ENCODE peak calls at places on chromosomes 3 and 15, in ten cellular contexts. M, P, G, V, X, F, J, L, Y and D are unnamed samples.

GRCh38 chr15:72591361-72591760 is 63.1 kb upstream of the GOLGA6B start:
- DNase-seq in M (no peak), P (no peak), G (peak), V (no peak), X (no peak), F (no peak), J (no peak), L (no peak), Y (peak), D (no peak)

GRCh38 chr3:25427155-25428002 is 684 bp upstream of the RARB start:
- DNase-seq in M (no peak), P (no peak), G (peak), V (no peak), X (no peak), F (no peak), J (no peak), L (no peak), Y (peak), D (no peak)

GRCh38 chr3:103629391-103629790 is 1194.6 kb downstream of the ZPLD1 start:
- DNase-seq in M (no peak), P (no peak), G (no peak), V (no peak), X (no peak), F (no peak), J (no peak), L (no peak), Y (no peak), D (no peak)

GRCh38 chr3:23553353-23553752 is 252.4 kb upstream of the UBE2E1 start:
- DNase-seq in M (no peak), P (no peak), G (no peak), V (no peak), X (no peak), F (no peak), J (no peak), L (no peak), Y (no peak), D (no peak)

GRCh38 chr15:68821898-68822380 is 1.2 kb upstream of the ANP32A start:
- DNase-seq in M (no peak), P (no peak), G (peak), V (no peak), X (peak), F (no peak), J (peak), L (peak), Y (peak), D (no peak)

GRCh38 chr15:83516935-83517334 is 69.8 kb downstream of the SH3GL3 start:
- DNase-seq in M (no peak), P (no peak), G (no peak), V (no peak), X (no peak), F (no peak), J (no peak), L (peak), Y (peak), D (no peak)

GRCh38 chr3:52455283-52456168 is at the start of gene NISCH:
- DNase-seq in M (peak), P (peak), G (peak), V (peak), X (peak), F (peak), J (peak), L (peak), Y (peak), D (peak)

GRCh38 chr3:33557829-33558228 is 117.6 kb upstream of the UBP1 start:
- DNase-seq in M (no peak), P (no peak), G (no peak), V (no peak), X (no peak), F (no peak), J (no peak), L (no peak), Y (no peak), D (no peak)

GRCh38 chr15:56772868-56773639 is 39.7 kb upstream of the ZNF280D start:
- DNase-seq in M (no peak), P (no peak), G (no peak), V (no peak), X (no peak), F (no peak), J (no peak), L (no peak), Y (peak), D (no peak)

GRCh38 chr3:61422945-61423740 is 138.2 kb upstream of the PTPRG start:
- DNase-seq in M (no peak), P (no peak), G (no peak), V (no peak), X (no peak), F (no peak), J (no peak), L (no peak), Y (no peak), D (no peak)

GRCh38 chr15:63466378-63467192 is 37.8 kb upstream of the USP3 start:
- DNase-seq in M (no peak), P (peak), G (peak), V (no peak), X (peak), F (peak), J (peak), L (peak), Y (peak), D (no peak)

GRCh38 chr3:32401541-32402052 is 9.9 kb downstream of the CMTM7 start:
- DNase-seq in M (peak), P (peak), G (peak), V (peak), X (peak), F (peak), J (peak), L (peak), Y (peak), D (peak)

GRCh38 chr3:149390772-149391212 is 13.3 kb upstream of the TM4SF1 start:
- DNase-seq in M (no peak), P (no peak), G (no peak), V (no peak), X (no peak), F (no peak), J (no peak), L (peak), Y (no peak), D (no peak)

GRCh38 chr3:174253221-174253620 is 605.9 kb upstream of the NAALADL2 start:
- DNase-seq in M (no peak), P (no peak), G (peak), V (no peak), X (no peak), F (no peak), J (no peak), L (no peak), Y (no peak), D (no peak)

GRCh38 chr15:82850731-82851130 is 41.3 kb downstream of the WHAMM start:
- DNase-seq in M (no peak), P (peak), G (no peak), V (no peak), X (no peak), F (no peak), J (no peak), L (no peak), Y (no peak), D (no peak)

GRCh38 chr3:61944736-61945135 is 383.4 kb downstream of the PTPRG start:
- DNase-seq in M (no peak), P (no peak), G (no peak), V (no peak), X (no peak), F (no peak), J (no peak), L (no peak), Y (no peak), D (no peak)

GRCh38 chr3:134029256-134029733 is 430 bp downstream of the SLCO2A1 start:
- DNase-seq in M (no peak), P (no peak), G (peak), V (no peak), X (no peak), F (no peak), J (no peak), L (no peak), Y (peak), D (no peak)

GRCh38 chr3:78867409-78868372 is 900.1 kb downstream of the ROBO1 start:
- DNase-seq in M (no peak), P (no peak), G (no peak), V (no peak), X (no peak), F (no peak), J (no peak), L (no peak), Y (peak), D (no peak)

GRCh38 chr15:95733931-95734330 is 596.6 kb upstream of the NR2F2 start:
- DNase-seq in M (no peak), P (no peak), G (no peak), V (no peak), X (peak), F (no peak), J (no peak), L (peak), Y (no peak), D (no peak)

GRCh38 chr15:60799885-60800728 is 321.2 kb upstream of the ICE2 start:
- DNase-seq in M (no peak), P (no peak), G (no peak), V (no peak), X (no peak), F (no peak), J (no peak), L (no peak), Y (peak), D (no peak)

GRCh38 chr3:119550090-119550910 is 9.1 kb downstream of the CD80 start:
- DNase-seq in M (no peak), P (no peak), G (no peak), V (no peak), X (no peak), F (no peak), J (no peak), L (no peak), Y (no peak), D (no peak)

GRCh38 chr3:2268779-2269178 is 170.1 kb downstream of the CNTN4 start:
- DNase-seq in M (no peak), P (no peak), G (no peak), V (no peak), X (no peak), F (no peak), J (no peak), L (no peak), Y (no peak), D (no peak)

GRCh38 chr15:80596521-80596976 is 98.6 kb upstream of the ABHD17C start:
- DNase-seq in M (no peak), P (no peak), G (no peak), V (no peak), X (no peak), F (no peak), J (no peak), L (peak), Y (no peak), D (no peak)

GRCh38 chr15:32053717-32054116 is 23.4 kb downstream of the CHRNA7 start:
- DNase-seq in M (no peak), P (no peak), G (no peak), V (no peak), X (no peak), F (no peak), J (no peak), L (no peak), Y (no peak), D (no peak)

GRCh38 chr15:56001476-56002078 is 8.2 kb upstream of the NEDD4 start:
- DNase-seq in M (no peak), P (no peak), G (peak), V (no peak), X (no peak), F (no peak), J (no peak), L (peak), Y (no peak), D (no peak)

GRCh38 chr3:147651107-147651506 is 241.9 kb downstream of the ZIC1 start:
- DNase-seq in M (no peak), P (no peak), G (no peak), V (peak), X (no peak), F (no peak), J (no peak), L (peak), Y (no peak), D (no peak)

GRCh38 chr15:39313881-39314280 is 267.0 kb upstream of the THBS1 start:
- DNase-seq in M (no peak), P (no peak), G (no peak), V (no peak), X (no peak), F (no peak), J (no peak), L (no peak), Y (no peak), D (no peak)

GRCh38 chr3:185406127-185406620 is 43.2 kb downstream of the MAP3K13 start:
- DNase-seq in M (no peak), P (no peak), G (no peak), V (no peak), X (no peak), F (no peak), J (no peak), L (no peak), Y (no peak), D (no peak)

GRCh38 chr3:52838561-52839267 is 3.9 kb upstream of the MUSTN1 start:
- DNase-seq in M (no peak), P (no peak), G (peak), V (peak), X (no peak), F (no peak), J (no peak), L (no peak), Y (no peak), D (no peak)

GRCh38 chr15:71801935-71802655 is 8.3 kb upstream of the NR2E3 start:
- DNase-seq in M (no peak), P (no peak), G (peak), V (no peak), X (no peak), F (no peak), J (no peak), L (no peak), Y (no peak), D (no peak)

DNA sequence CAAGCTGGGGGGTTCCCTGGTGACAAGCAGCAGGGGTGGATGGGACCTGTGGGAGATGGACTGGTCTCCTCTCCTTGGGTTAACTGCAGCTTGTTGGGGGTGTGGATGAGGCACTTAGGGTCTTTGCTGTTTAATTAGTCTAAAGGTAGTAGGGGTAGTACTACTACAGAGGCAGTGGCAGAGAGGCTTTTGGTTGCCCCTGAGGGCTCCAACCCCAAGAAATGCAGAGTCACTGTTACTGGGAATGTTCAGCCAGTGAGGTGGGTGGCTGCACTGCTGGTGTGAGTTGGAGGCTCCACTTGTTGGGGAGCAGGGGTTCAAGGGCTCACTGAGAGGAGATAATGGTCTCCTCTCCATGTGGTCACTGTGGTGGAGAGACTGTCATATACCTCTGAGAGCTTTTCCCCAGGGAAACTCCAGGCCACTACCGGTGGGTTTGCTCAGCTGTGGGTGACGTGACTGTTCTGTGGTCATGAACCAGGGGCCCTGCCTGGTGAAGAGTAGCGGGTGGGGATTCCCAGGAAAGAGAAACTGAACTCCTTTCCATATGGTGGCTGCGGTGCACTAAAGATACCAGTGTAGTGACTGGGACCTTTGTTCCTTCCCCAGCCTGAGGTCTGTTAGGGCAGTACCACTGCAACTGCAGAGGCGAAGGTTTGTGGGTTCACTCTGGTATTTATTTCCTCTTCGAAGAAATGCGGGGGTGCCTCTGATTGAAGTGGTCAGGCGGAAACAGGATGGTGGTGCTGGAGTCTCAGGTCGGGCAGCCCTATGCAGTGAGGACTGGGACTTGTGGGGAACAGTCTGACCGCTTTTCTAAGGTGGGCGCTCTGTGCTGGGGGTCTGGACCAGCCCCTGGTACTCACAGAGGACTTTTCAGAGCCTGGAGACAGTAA is 68.9 kb upstream of the TNFSF10 start:
- DNase-seq in M (no peak), P (no peak), G (peak), V (no peak), X (peak), F (peak), J (peak), L (no peak), Y (no peak), D (no peak)
- H3K27ac ChIP-seq in M (no peak), P (no peak), G (no peak), V (no peak), X (peak), F (peak), J (peak), L (no peak), Y (no peak), D (no peak)

DNA sequence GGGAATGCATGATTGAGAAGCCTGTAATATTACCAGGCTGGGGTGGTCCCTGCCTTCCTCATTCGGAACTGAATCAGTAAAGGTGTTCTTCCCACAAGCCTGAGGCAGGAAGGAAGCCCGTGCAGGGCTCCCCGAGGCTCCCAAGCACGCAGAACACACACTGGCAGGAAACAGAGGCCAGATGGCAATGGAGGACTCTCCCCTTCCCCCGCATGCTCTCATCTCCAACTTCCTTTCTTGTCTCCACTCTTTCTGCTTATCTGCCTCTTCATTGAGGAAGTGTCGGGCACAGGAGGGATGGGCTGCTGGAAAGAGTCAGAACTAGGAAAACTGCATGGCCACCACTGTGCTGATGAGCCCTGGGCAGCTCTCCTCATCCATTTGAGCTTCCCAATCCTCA is 123.5 kb downstream of the NUP210 start:
- DNase-seq in M (no peak), P (no peak), G (peak), V (peak), X (no peak), F (no peak), J (no peak), L (no peak), Y (no peak), D (no peak)
- H3K4me3 ChIP-seq in M (no peak), P (no peak), G (no peak), V (no peak), X (no peak), F (no peak), J (no peak), L (no peak), Y (no peak), D (no peak)

GRCh38 chr3:123147754-123148535 is 53.8 kb upstream of the SEC22A start:
- DNase-seq in M (no peak), P (no peak), G (no peak), V (no peak), X (no peak), F (no peak), J (no peak), L (no peak), Y (no peak), D (no peak)
- H3K27ac ChIP-seq in M (no peak), P (no peak), G (no peak), V (no peak), X (no peak), F (no peak), J (no peak), L (no peak), Y (no peak), D (no peak)

DNA sequence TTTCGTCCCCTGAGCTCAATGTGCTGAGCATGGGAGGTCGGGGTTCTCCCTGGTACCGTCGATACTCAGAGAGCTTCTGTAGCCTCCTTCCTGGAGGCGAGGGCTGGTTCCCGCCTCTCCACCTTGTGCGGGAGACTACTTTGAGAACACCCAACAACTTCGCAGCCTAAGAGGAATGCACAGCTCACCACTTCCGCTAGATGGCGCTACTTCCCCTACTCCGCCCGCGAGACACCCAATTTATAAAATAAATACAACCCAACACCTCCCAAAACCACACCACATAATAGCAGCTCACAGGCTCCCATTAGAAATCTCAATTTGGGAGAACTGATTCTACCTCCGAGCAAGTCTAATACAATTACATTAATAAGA is 1.2 kb downstream of the RGMA start:
- DNase-seq in M (peak), P (peak), G (peak), V (peak), X (peak), F (peak), J (peak), L (peak), Y (peak), D (peak)
- H3K4me3 ChIP-seq in M (peak), P (peak), G (no peak), V (peak), X (peak), F (peak), J (peak), L (peak), Y (peak), D (peak)

DNA sequence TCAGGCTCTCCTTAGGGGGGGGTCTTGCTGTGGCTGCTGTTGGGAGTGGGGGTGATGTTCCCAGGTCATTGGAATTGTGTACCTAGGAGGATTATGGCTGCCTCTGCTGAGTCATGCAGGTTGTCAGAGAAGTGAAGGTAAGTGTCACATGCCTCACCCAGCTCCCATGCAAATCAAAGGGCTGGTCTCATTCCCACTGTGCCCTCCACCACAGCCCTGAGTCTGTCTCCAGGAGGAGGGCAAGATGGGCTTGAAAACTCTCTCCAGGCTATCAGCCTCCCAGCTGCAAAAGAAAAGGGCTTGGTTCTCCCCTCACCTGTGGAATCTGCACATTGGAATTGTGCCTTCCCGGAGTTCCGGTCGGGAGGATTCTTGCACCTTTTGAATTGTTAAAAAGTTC is 580.5 kb downstream of the NSUN3 start:
- DNase-seq in M (no peak), P (no peak), G (no peak), V (no peak), X (no peak), F (no peak), J (no peak), L (no peak), Y (no peak), D (no peak)
- H3K27ac ChIP-seq in M (no peak), P (no peak), G (no peak), V (no peak), X (no peak), F (no peak), J (no peak), L (no peak), Y (no peak), D (no peak)

DNA sequence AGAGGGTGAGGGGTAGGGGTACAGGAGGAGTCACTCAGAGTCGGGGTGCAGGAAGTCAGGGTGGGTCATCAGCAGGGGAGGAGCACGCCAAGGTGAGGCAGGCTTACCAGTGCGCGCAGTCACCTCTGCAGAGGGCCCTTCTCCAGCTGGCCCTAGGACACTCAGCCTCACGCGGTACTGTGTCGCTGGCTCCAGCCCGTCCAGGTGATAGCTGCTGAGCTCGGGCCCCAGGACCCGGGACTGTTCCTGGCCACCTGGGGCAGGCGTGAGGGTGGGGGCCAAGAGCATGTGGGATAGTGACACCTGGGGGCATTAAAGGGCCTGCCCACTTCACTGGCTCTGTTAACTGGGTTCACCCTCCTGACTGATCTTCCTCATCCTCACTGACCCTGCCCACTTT is 7.4 kb downstream of the COL7A1 start:
- DNase-seq in M (no peak), P (no peak), G (no peak), V (no peak), X (no peak), F (no peak), J (no peak), L (no peak), Y (no peak), D (no peak)
- H3K4me3 ChIP-seq in M (no peak), P (no peak), G (no peak), V (no peak), X (no peak), F (no peak), J (no peak), L (no peak), Y (no peak), D (no peak)

GRCh38 chr15:40909662-40910625 is 15.7 kb downstream of the VPS18 start:
- DNase-seq in M (no peak), P (peak), G (peak), V (peak), X (no peak), F (no peak), J (no peak), L (no peak), Y (no peak), D (no peak)
- H3K27ac ChIP-seq in M (no peak), P (no peak), G (peak), V (no peak), X (no peak), F (no peak), J (no peak), L (no peak), Y (no peak), D (no peak)